ENCODE peak calls at places on chromosomes 2 and 18, in seven cellular contexts. One of them, this sample, is unnamed.

GRCh38 chr2:188965147-188965546 is 9.0 kb upstream of the COL3A1 start:
- DNase-seq in fibroblast of pulmonary artery: peak
- DNase-seq in thoracic aorta: no peak
- DNase-seq in H9: no peak
- DNase-seq in HL-60: no peak
- DNase-seq in endothelial cell: no peak
- DNase-seq in AG09309: no peak
- DNase-seq in this sample: no peak

GRCh38 chr2:27306657-27307544 is 1.3 kb downstream of the UCN start:
- DNase-seq in fibroblast of pulmonary artery: no peak
- DNase-seq in thoracic aorta: no peak
- DNase-seq in H9: no peak
- DNase-seq in HL-60: no peak
- DNase-seq in endothelial cell: no peak
- DNase-seq in AG09309: no peak
- DNase-seq in this sample: no peak

GRCh38 chr2:1278861-1279260 is 134.4 kb upstream of the TPO start:
- DNase-seq in fibroblast of pulmonary artery: no peak
- DNase-seq in thoracic aorta: no peak
- DNase-seq in H9: no peak
- DNase-seq in HL-60: no peak
- DNase-seq in endothelial cell: no peak
- DNase-seq in AG09309: no peak
- DNase-seq in this sample: no peak

GRCh38 chr18:48918660-48919415 is 31.9 kb downstream of the SMAD7 start:
- DNase-seq in fibroblast of pulmonary artery: peak
- DNase-seq in thoracic aorta: no peak
- DNase-seq in H9: peak
- DNase-seq in HL-60: no peak
- DNase-seq in endothelial cell: no peak
- DNase-seq in AG09309: no peak
- DNase-seq in this sample: no peak

GRCh38 chr18:21489119-21489750 is 111.3 kb downstream of the ESCO1 start:
- DNase-seq in fibroblast of pulmonary artery: peak
- DNase-seq in thoracic aorta: no peak
- DNase-seq in H9: peak
- DNase-seq in HL-60: peak
- DNase-seq in endothelial cell: peak
- DNase-seq in AG09309: no peak
- DNase-seq in this sample: peak

GRCh38 chr2:88450925-88451575 is 1.4 kb downstream of the FOXI3 start:
- DNase-seq in fibroblast of pulmonary artery: no peak
- DNase-seq in thoracic aorta: no peak
- DNase-seq in H9: no peak
- DNase-seq in HL-60: no peak
- DNase-seq in endothelial cell: no peak
- DNase-seq in AG09309: no peak
- DNase-seq in this sample: no peak

GRCh38 chr2:8491296-8492048 is 190.4 kb upstream of the ID2 start:
- DNase-seq in fibroblast of pulmonary artery: peak
- DNase-seq in thoracic aorta: no peak
- DNase-seq in H9: no peak
- DNase-seq in HL-60: no peak
- DNase-seq in endothelial cell: no peak
- DNase-seq in AG09309: no peak
- DNase-seq in this sample: no peak

GRCh38 chr2:69668598-69668997 is 25.1 kb upstream of the AAK1 start:
- DNase-seq in fibroblast of pulmonary artery: no peak
- DNase-seq in thoracic aorta: no peak
- DNase-seq in H9: no peak
- DNase-seq in HL-60: no peak
- DNase-seq in endothelial cell: no peak
- DNase-seq in AG09309: no peak
- DNase-seq in this sample: no peak

GRCh38 chr2:56473524-56473923 is 289.7 kb downstream of the CCDC85A start:
- DNase-seq in fibroblast of pulmonary artery: no peak
- DNase-seq in thoracic aorta: no peak
- DNase-seq in H9: no peak
- DNase-seq in HL-60: no peak
- DNase-seq in endothelial cell: no peak
- DNase-seq in AG09309: no peak
- DNase-seq in this sample: no peak

GRCh38 chr18:75111673-75112485 is 97.1 kb downstream of the PTGR3 start:
- DNase-seq in fibroblast of pulmonary artery: no peak
- DNase-seq in thoracic aorta: no peak
- DNase-seq in H9: no peak
- DNase-seq in HL-60: no peak
- DNase-seq in endothelial cell: no peak
- DNase-seq in AG09309: no peak
- DNase-seq in this sample: no peak

GRCh38 chr2:134739879-134740301 is 21.1 kb upstream of the TMEM163 start:
- DNase-seq in fibroblast of pulmonary artery: no peak
- DNase-seq in thoracic aorta: no peak
- DNase-seq in H9: no peak
- DNase-seq in HL-60: no peak
- DNase-seq in endothelial cell: no peak
- DNase-seq in AG09309: no peak
- DNase-seq in this sample: no peak

GRCh38 chr2:73034661-73035374 is 36.7 kb downstream of the SFXN5 start:
- DNase-seq in fibroblast of pulmonary artery: peak
- DNase-seq in thoracic aorta: no peak
- DNase-seq in H9: no peak
- DNase-seq in HL-60: peak
- DNase-seq in endothelial cell: no peak
- DNase-seq in AG09309: no peak
- DNase-seq in this sample: no peak

GRCh38 chr2:129253461-129253812 is 726.0 kb upstream of the RAB6C start:
- DNase-seq in fibroblast of pulmonary artery: peak
- DNase-seq in thoracic aorta: no peak
- DNase-seq in H9: peak
- DNase-seq in HL-60: peak
- DNase-seq in endothelial cell: peak
- DNase-seq in AG09309: no peak
- DNase-seq in this sample: no peak
- TF ChIP-seq CTCF in fibroblast of pulmonary artery: peak
- TF ChIP-seq CTCF in thoracic aorta: no peak
- TF ChIP-seq CTCF in H9: peak
- TF ChIP-seq CTCF in HL-60: peak
- TF ChIP-seq CTCF in endothelial cell: peak
- TF ChIP-seq CTCF in AG09309: no peak
- TF ChIP-seq CTCF in this sample: no peak

GRCh38 chr2:193963472-193964119 is 1693.4 kb upstream of the SLC39A10 start:
- DNase-seq in fibroblast of pulmonary artery: peak
- DNase-seq in thoracic aorta: no peak
- DNase-seq in H9: no peak
- DNase-seq in HL-60: no peak
- DNase-seq in endothelial cell: peak
- DNase-seq in AG09309: no peak
- DNase-seq in this sample: peak
- TF ChIP-seq CTCF in fibroblast of pulmonary artery: peak
- TF ChIP-seq CTCF in thoracic aorta: no peak
- TF ChIP-seq CTCF in H9: peak
- TF ChIP-seq CTCF in HL-60: no peak
- TF ChIP-seq CTCF in endothelial cell: peak
- TF ChIP-seq CTCF in AG09309: peak
- TF ChIP-seq CTCF in this sample: peak

GRCh38 chr18:63346031-63346430 is 21.0 kb downstream of the KDSR start:
- DNase-seq in fibroblast of pulmonary artery: no peak
- DNase-seq in thoracic aorta: no peak
- DNase-seq in H9: no peak
- DNase-seq in HL-60: no peak
- DNase-seq in endothelial cell: no peak
- DNase-seq in AG09309: no peak
- DNase-seq in this sample: no peak

GRCh38 chr18:63344263-63344662 is 22.7 kb downstream of the KDSR start:
- DNase-seq in fibroblast of pulmonary artery: no peak
- DNase-seq in thoracic aorta: no peak
- DNase-seq in H9: no peak
- DNase-seq in HL-60: no peak
- DNase-seq in endothelial cell: no peak
- DNase-seq in AG09309: no peak
- DNase-seq in this sample: no peak

GRCh38 chr18:63344918-63345317 is 22.1 kb downstream of the KDSR start:
- DNase-seq in fibroblast of pulmonary artery: no peak
- DNase-seq in thoracic aorta: no peak
- DNase-seq in H9: no peak
- DNase-seq in HL-60: no peak
- DNase-seq in endothelial cell: no peak
- DNase-seq in AG09309: no peak
- DNase-seq in this sample: no peak

GRCh38 chr18:63339920-63340484 is 20.4 kb upstream of the BCL2 start:
- DNase-seq in fibroblast of pulmonary artery: peak
- DNase-seq in thoracic aorta: no peak
- DNase-seq in H9: peak
- DNase-seq in HL-60: peak
- DNase-seq in endothelial cell: peak
- DNase-seq in AG09309: no peak
- DNase-seq in this sample: peak

GRCh38 chr18:63342206-63342605 is 22.6 kb upstream of the BCL2 start:
- DNase-seq in fibroblast of pulmonary artery: peak
- DNase-seq in thoracic aorta: no peak
- DNase-seq in H9: peak
- DNase-seq in HL-60: peak
- DNase-seq in endothelial cell: peak
- DNase-seq in AG09309: no peak
- DNase-seq in this sample: no peak
- TF ChIP-seq CTCF in fibroblast of pulmonary artery: peak
- TF ChIP-seq CTCF in thoracic aorta: peak
- TF ChIP-seq CTCF in H9: peak
- TF ChIP-seq CTCF in HL-60: peak
- TF ChIP-seq CTCF in endothelial cell: peak
- TF ChIP-seq CTCF in AG09309: peak
- TF ChIP-seq CTCF in this sample: no peak

DNA sequence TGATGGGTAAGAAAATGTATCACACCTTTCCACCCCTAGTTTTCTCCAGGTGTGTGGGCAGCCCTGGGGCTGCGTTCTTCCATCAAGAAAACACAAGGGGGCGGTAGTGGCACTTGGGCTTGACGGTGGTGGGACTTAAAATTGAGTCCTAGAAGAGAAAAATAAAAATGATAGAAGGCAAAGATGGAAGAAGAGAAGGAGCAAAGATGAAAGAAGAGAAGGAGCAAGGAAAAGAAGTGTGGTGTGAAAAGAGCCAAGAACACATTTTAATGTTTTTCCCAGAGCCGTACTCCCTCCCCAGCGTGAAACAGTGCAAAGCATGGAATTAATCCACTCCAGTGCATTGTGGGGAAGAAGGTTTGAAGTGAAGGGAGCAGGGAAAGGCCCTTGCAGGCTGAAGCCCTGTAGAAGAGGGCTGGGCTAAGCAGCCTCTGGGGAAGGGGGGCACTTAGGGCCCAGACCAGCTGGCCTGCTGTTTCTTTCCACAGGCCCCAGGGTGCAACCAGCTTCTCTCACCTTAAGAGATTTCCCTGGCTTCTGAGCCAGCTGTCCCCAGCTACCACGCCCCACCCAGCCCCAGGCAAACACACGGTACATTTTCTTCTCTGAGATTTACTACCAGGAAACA is 256.8 kb downstream of the RNF152 start:
- DNase-seq in fibroblast of pulmonary artery: peak
- DNase-seq in thoracic aorta: no peak
- DNase-seq in H9: peak
- DNase-seq in HL-60: peak
- DNase-seq in endothelial cell: peak
- DNase-seq in AG09309: peak
- DNase-seq in this sample: peak
- TF ChIP-seq CTCF in fibroblast of pulmonary artery: peak
- TF ChIP-seq CTCF in thoracic aorta: peak
- TF ChIP-seq CTCF in H9: peak
- TF ChIP-seq CTCF in HL-60: peak
- TF ChIP-seq CTCF in endothelial cell: peak
- TF ChIP-seq CTCF in AG09309: peak
- TF ChIP-seq CTCF in this sample: peak

DNA sequence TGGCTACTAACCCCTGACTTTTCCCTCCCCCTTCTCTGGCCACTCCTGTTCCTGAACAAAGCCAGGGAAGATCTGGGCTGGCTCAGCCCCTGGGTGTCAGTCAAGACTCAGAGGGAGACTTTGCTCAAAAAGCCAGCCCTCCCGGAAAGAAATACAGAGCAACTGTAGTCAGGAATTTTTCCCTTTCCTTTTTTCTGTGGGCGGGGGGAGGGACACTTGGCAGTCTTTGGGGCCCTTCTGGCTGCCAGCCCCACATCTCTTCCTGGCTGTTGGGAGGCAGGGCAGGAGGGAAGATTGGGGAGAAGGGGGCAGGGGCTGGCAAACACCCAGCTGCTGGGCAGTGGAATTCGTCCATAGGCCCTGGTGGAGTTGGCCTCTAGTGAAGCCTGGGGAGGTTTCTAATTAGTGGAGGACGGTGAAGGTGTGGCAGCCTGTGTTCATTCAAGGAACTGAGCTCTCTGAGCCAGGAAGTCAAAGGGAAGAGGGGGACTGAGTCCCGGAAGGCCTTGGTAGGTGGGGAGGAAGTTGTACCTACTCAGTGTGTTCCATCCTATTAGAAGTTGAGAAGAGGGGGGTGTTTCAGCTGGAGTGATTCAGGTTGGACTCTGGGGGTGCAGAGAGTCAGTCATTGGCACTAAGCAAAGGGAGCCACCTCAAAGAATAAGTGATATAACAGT is 10.9 kb downstream of the IGFBP2 start:
- DNase-seq in fibroblast of pulmonary artery: peak
- DNase-seq in thoracic aorta: no peak
- DNase-seq in H9: no peak
- DNase-seq in HL-60: no peak
- DNase-seq in endothelial cell: no peak
- DNase-seq in AG09309: no peak
- DNase-seq in this sample: peak
- TF ChIP-seq CTCF in fibroblast of pulmonary artery: no peak
- TF ChIP-seq CTCF in thoracic aorta: no peak
- TF ChIP-seq CTCF in H9: no peak
- TF ChIP-seq CTCF in HL-60: no peak
- TF ChIP-seq CTCF in endothelial cell: no peak
- TF ChIP-seq CTCF in AG09309: no peak
- TF ChIP-seq CTCF in this sample: no peak

GRCh38 chr2:147051814-147052213 is 793.0 kb upstream of the ACVR2A start:
- DNase-seq in fibroblast of pulmonary artery: no peak
- DNase-seq in thoracic aorta: no peak
- DNase-seq in H9: no peak
- DNase-seq in HL-60: no peak
- DNase-seq in endothelial cell: no peak
- DNase-seq in AG09309: no peak
- DNase-seq in this sample: no peak
- TF ChIP-seq CTCF in fibroblast of pulmonary artery: no peak
- TF ChIP-seq CTCF in thoracic aorta: no peak
- TF ChIP-seq CTCF in H9: no peak
- TF ChIP-seq CTCF in HL-60: no peak
- TF ChIP-seq CTCF in endothelial cell: no peak
- TF ChIP-seq CTCF in AG09309: no peak
- TF ChIP-seq CTCF in this sample: no peak

DNA sequence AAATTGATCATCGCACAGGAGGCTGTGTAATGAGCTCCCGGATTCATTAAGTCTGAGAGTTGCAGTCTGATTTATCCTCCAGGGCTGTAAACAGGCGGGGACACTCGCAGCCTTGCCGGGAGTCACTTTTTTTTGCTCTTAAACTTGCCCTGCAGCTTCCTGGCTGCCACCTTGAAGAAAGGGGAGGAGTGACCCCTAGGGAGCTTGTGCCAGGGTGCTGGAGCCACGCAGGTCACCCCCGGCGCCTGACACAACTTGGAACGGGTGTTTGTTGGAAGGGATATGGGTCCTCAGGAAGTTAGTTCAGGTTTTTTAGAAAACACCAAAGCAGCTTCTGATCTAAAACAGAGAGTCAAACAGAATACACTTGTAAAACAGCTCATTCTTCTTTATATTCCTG is 76.3 kb downstream of the DCDC2C start:
- DNase-seq in fibroblast of pulmonary artery: no peak
- DNase-seq in thoracic aorta: no peak
- DNase-seq in H9: no peak
- DNase-seq in HL-60: no peak
- DNase-seq in endothelial cell: no peak
- DNase-seq in AG09309: no peak
- DNase-seq in this sample: no peak
- TF ChIP-seq CTCF in fibroblast of pulmonary artery: no peak
- TF ChIP-seq CTCF in thoracic aorta: no peak
- TF ChIP-seq CTCF in H9: no peak
- TF ChIP-seq CTCF in HL-60: no peak
- TF ChIP-seq CTCF in endothelial cell: no peak
- TF ChIP-seq CTCF in AG09309: no peak
- TF ChIP-seq CTCF in this sample: no peak

This sample was measured in Calu3.